ENCODE peak calls at places on chromosomes 11 and 22, in five cellular contexts. M is endothelial cell, T is activated T-cell treated with anti-CD3 and anti-CD28 coated beads for 24 hours, V is NCI-H1436 treated with DMSO at 0.1 percent for 48 hours, D is fibroblast of the aortic adventitia. Q is an unnamed sample.

GRCh38 chr11:33685061-33685460 is 15.6 kb downstream of the C11orf91 start:
- DNase-seq in T (no peak), M (no peak), D (no peak), V (no peak), Q (no peak)

GRCh38 chr11:20353829-20354434 is 9.6 kb upstream of the HTATIP2 start:
- DNase-seq in M (peak; percentile 53), V (no peak), D (peak; percentile 65), T (no peak), Q (peak; percentile 71)

GRCh38 chr11:99592241-99592640 is 571.5 kb downstream of the CNTN5 start:
- DNase-seq in M (no peak), V (no peak), T (no peak), D (peak; percentile 0), Q (no peak)

GRCh38 chr11:1310772-1311468 is 1.5 kb upstream of the TOLLIP start:
- DNase-seq in D (no peak), M (no peak), T (peak; percentile 46), V (no peak), Q (no peak)

GRCh38 chr22:32932176-32932575 is 126.0 kb downstream of the SYN3 start:
- DNase-seq in V (no peak), M (no peak), D (peak; percentile 32), T (no peak), Q (peak; percentile 53)

GRCh38 chr11:69417211-69418085 is 64.0 kb upstream of the LINC01488 start:
- DNase-seq in M (no peak), D (no peak), T (no peak), V (no peak), Q (no peak)

GRCh38 chr22:35377735-35378134 is 3.2 kb upstream of the HMOX1 start:
- DNase-seq in M (no peak), T (no peak), V (no peak), D (no peak), Q (no peak)

GRCh38 chr11:43359432-43359818 is 705 bp downstream of the TTC17 start:
- DNase-seq in V (no peak), M (peak; percentile 18), D (peak; percentile 28), T (no peak), Q (peak; percentile 57)

GRCh38 chr22:41367680-41368542 is 13.8 kb upstream of the TEF start:
- DNase-seq in D (peak; percentile 67), T (no peak), V (no peak), M (no peak), Q (peak; percentile 68)